ENCODE peak calls at places on chromosomes 13 and 19, in five cellular contexts. W is AG08396, X is HS-27A, B is EH, R is amygdala. U is an unnamed sample.

GRCh38 chr19:1101337-1101698 is 2.5 kb upstream of the GPX4 start:
- DNase-seq in W (no peak), B (no peak), X (no peak), R (no peak), U (no peak)

GRCh38 chr13:37418490-37418889 is 180.1 kb downstream of the POSTN start:
- DNase-seq in R (no peak), B (no peak), W (no peak), X (no peak), U (no peak)

GRCh38 chr19:10835754-10836477 is at the start of gene TMED1:
- DNase-seq in W (peak), X (peak), B (peak), R (peak), U (peak)

GRCh38 chr19:50341091-50341564 is 12.0 kb upstream of the KCNC3 start:
- DNase-seq in B (no peak), W (no peak), X (no peak), R (no peak), U (no peak)

GRCh38 chr13:53719281-53719680 is 690.7 kb downstream of the OLFM4 start:
- DNase-seq in W (no peak), X (no peak), R (no peak), B (no peak), U (no peak)

GRCh38 chr19:2661615-2662014 is 40.9 kb downstream of the GNG7 start:
- DNase-seq in X (no peak), R (no peak), B (no peak), W (no peak), U (no peak)

GRCh38 chr13:106038752-106039151 is 496.7 kb downstream of the EFNB2 start:
- DNase-seq in W (peak), X (peak), R (no peak), B (peak), U (peak)

GRCh38 chr13:101474419-101474957 is 22.0 kb downstream of the ITGBL1 start:
- DNase-seq in R (peak), X (no peak), B (peak), W (peak), U (peak)

GRCh38 chr13:27790523-27790922 is 1.8 kb upstream of the GSX1 start:
- DNase-seq in W (no peak), X (no peak), B (no peak), R (no peak), U (no peak)

GRCh38 chr19:12833747-12834417 is 497 bp downstream of the RTBDN start:
- DNase-seq in X (no peak), W (peak), R (no peak), B (peak), U (peak)

GRCh38 chr13:39777021-39777420 is 121.6 kb downstream of the COG6 start:
- DNase-seq in R (no peak), X (no peak), B (no peak), W (no peak), U (no peak)

GRCh38 chr19:45798995-45799517 is 6.4 kb upstream of the DMWD start:
- DNase-seq in X (peak), B (peak), R (no peak), W (peak), U (peak)

GRCh38 chr13:109700176-109700575 is 86.2 kb downstream of the IRS2 start:
- DNase-seq in B (peak), X (peak), R (peak), W (no peak), U (peak)

GRCh38 chr19:43425567-43426392 is 11.1 kb downstream of the TEX101 start:
- DNase-seq in X (no peak), R (no peak), W (no peak), B (peak), U (peak)

GRCh38 chr19:54448774-54449700 is at the start of gene LENG8:
- DNase-seq in X (peak), W (peak), B (peak), R (peak), U (peak)

GRCh38 chr19:33797821-33798633 is 1.4 kb downstream of the KCTD15 start:
- DNase-seq in X (no peak), W (peak), R (peak), B (peak), U (peak)

GRCh38 chr19:5035817-5036732 is 67.2 kb downstream of the KDM4B start:
- DNase-seq in R (peak), W (no peak), B (no peak), X (no peak), U (peak)

GRCh38 chr13:91135949-91136348 is 211.5 kb upstream of the MIR17HG start:
- DNase-seq in W (no peak), B (no peak), X (no peak), R (no peak), U (no peak)

GRCh38 chr19:2168619-2169424 is 5.1 kb downstream of the DOT1L start:
- DNase-seq in R (peak), W (peak), B (peak), X (peak), U (peak)

GRCh38 chr19:53511933-53512374 is 26.0 kb upstream of the ZNF331 start:
- DNase-seq in X (peak), B (peak), W (peak), R (peak), U (peak)

GRCh38 chr19:32910874-32911273 is 41.3 kb upstream of the SLC7A9 start:
- DNase-seq in W (no peak), X (no peak), R (no peak), B (no peak), U (no peak)

GRCh38 chr13:113359556-113359955 is 4.4 kb downstream of the GRTP1 start:
- DNase-seq in B (no peak), R (no peak), X (no peak), W (no peak), U (no peak)

GRCh38 chr19:16266586-16266942 is 58.1 kb upstream of the KLF2 start:
- DNase-seq in B (no peak), X (no peak), R (no peak), W (no peak), U (no peak)

GRCh38 chr13:92317066-92317465 is 909.5 kb upstream of the GPC6 start:
- DNase-seq in R (no peak), W (no peak), X (peak), B (no peak), U (peak)